ENCODE peak calls at places on chromosomes 7 and 10, in four cellular contexts. I, F, D and K are unnamed samples.

GRCh38 chr7:27107901-27108381 is 5.5 kb upstream of the HOXA2 start:
- DNase-seq in I (no peak), F (no peak), D (no peak), K (no peak)

GRCh38 chr7:106817098-106817497 is 48.0 kb upstream of the PIK3CG start:
- DNase-seq in I (no peak), F (no peak), D (no peak), K (no peak)

GRCh38 chr10:14507156-14507555 is 176.4 kb upstream of the FRMD4A start:
- DNase-seq in I (no peak), F (no peak), D (no peak), K (no peak)

GRCh38 chr10:51685768-51686167 is 13.6 kb downstream of the CSTF2T start:
- DNase-seq in I (no peak), F (peak; percentile 47), D (peak; percentile 38), K (no peak)

GRCh38 chr10:111299037-111299436 is 222.2 kb downstream of the ADRA2A start:
- DNase-seq in I (no peak), F (no peak), D (no peak), K (no peak)

GRCh38 chr7:42340462-42340861 is 103.5 kb upstream of the GLI3 start:
- DNase-seq in I (no peak), F (no peak), D (no peak), K (no peak)

GRCh38 chr10:100345570-100346330 is 1.3 kb upstream of the SCD start:
- DNase-seq in I (no peak), F (no peak), D (peak; percentile 52), K (no peak)

GRCh38 chr7:125390866-125391265 is 461.2 kb upstream of the POT1 start:
- DNase-seq in I (no peak), F (no peak), D (no peak), K (no peak)

GRCh38 chr7:7719235-7719634 is 828 bp upstream of the RPA3 start:
- DNase-seq in I (no peak), F (peak; percentile 51), D (peak; percentile 91), K (no peak)

GRCh38 chr7:28625446-28625845 is 213.1 kb downstream of the CREB5 start:
- DNase-seq in I (no peak), F (no peak), D (peak; percentile 15), K (no peak)

GRCh38 chr10:22230331-22230833 is 12.6 kb upstream of the EBLN1 start:
- DNase-seq in I (no peak), F (peak; percentile 11), D (peak; percentile 28), K (no peak)

GRCh38 chr10:31745612-31746376 is 182.8 kb downstream of the ARHGAP12 start:
- DNase-seq in I (no peak), F (no peak), D (peak; percentile 92), K (no peak)

GRCh38 chr7:104971290-104972071 is 42.5 kb upstream of the KMT2E start:
- DNase-seq in I (no peak), F (no peak), D (peak; percentile 66), K (no peak)

GRCh38 chr7:124208173-124208572 is 175.3 kb upstream of the TMEM229A start:
- DNase-seq in I (no peak), F (no peak), D (no peak), K (no peak)

GRCh38 chr10:77328272-77328816 is 309.3 kb downstream of the KCNMA1 start:
- DNase-seq in I (peak; percentile 77), F (peak; percentile 72), D (peak; percentile 13), K (no peak)

GRCh38 chr10:73076361-73077183 is 20.1 kb downstream of the P4HA1 start:
- DNase-seq in I (no peak), F (no peak), D (peak; percentile 92), K (no peak)

GRCh38 chr7:93055543-93056107 is 62.2 kb downstream of the SAMD9 start:
- DNase-seq in I (no peak), F (no peak), D (peak; percentile 47), K (no peak)

GRCh38 chr10:13815766-13816165 is 229.0 kb downstream of the PRPF18 start:
- DNase-seq in I (no peak), F (no peak), D (peak; percentile 49), K (no peak)

GRCh38 chr7:3267928-3268690 is 32.9 kb upstream of the SDK1 start:
- DNase-seq in I (no peak), F (no peak), D (no peak), K (no peak)

GRCh38 chr7:108836246-108836645 is 266.6 kb downstream of the DNAJB9 start:
- DNase-seq in I (no peak), F (no peak), D (no peak), K (no peak)

GRCh38 chr10:28644647-28645046 is 32.7 kb upstream of the BAMBI start:
- DNase-seq in I (no peak), F (no peak), D (no peak), K (no peak)

GRCh38 chr7:1460757-1461639 is 1.7 kb upstream of the MICALL2 start:
- DNase-seq in I (no peak), F (peak; percentile 69), D (peak; percentile 73), K (peak; percentile 25)

GRCh38 chr7:100914879-100915442 is 19.3 kb upstream of the ACHE start:
- DNase-seq in I (no peak), F (no peak), D (no peak), K (no peak)

GRCh38 chr7:20778063-20778721 is 8.5 kb downstream of the SP8 start:
- DNase-seq in I (peak; percentile 91), F (peak; percentile 79), D (no peak), K (peak; percentile 66)

GRCh38 chr10:28012990-28013389 is 14.1 kb upstream of the ODAD2 start:
- DNase-seq in I (no peak), F (no peak), D (no peak), K (no peak)

GRCh38 chr10:109633846-109634245 is 289.5 kb downstream of the XPNPEP1 start:
- DNase-seq in I (no peak), F (no peak), D (no peak), K (no peak)

DNA sequence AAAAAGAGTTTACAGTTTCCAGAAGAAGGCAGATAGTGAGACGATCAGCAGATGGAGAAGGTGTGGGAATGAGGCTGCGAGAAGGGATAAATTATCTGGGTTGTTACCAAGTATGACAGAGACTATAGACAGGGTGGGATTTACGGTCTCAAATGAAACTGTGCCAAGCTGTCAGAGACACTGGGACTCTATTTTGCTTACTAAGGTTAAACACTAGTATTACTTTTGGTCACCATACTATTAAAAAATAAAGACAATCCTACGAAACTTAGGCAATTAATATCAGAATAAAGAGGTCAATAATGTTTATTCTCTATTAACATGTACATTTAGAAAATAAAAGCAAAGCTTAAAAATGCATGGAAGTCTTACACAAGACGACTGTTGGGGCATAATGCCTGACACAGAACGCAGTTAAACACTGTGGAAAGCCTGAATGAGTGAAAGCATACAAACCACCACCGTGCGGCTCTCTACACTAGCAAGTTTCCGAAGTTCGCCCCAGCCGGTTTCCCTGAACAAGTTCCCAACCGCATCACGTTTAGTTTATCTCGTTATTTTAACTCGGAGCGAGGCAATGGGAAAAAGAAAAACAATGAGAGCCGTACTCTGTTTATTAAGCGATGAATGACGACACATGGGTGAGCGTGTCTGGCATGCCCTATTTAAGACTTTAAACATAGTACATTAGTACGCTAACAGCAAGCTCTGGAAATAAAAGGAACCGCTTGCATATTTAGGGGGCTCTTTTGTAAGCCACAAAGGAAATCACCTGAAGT is 911 bp upstream of the CC2D2B start:
- DNase-seq in I (peak; percentile 56), F (peak; percentile 18), D (peak; percentile 63), K (peak; percentile 51)
- TF ChIP-seq CTCF in I (peak; percentile 34), F (no peak), D (peak; percentile 42), K (no peak)

DNA sequence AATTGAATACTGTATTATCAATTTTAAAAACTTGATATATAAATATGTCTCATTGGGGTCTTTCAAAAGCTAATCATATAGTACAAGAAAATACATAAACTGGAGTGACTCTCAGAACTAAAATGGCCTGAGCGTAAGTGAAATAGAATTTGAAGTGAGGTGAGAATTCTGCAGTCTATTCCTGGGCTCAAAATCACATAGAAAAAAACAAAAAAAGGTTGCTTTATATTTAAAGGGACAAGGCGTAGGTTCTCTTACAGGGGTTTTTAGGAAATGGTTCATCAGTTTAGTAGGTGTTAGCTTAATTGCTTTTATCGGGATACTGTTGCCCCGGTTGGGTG is 36.7 kb upstream of the PRSS1 start:
- DNase-seq in I (no peak), F (no peak), D (no peak), K (no peak)
- TF ChIP-seq CTCF in I (no peak), F (peak; percentile 4), D (no peak), K (no peak)

GRCh38 chr7:131147604-131148003 is 180.1 kb upstream of the MKLN1 start:
- DNase-seq in I (no peak), F (no peak), D (no peak), K (no peak)
- TF ChIP-seq CTCF in I (no peak), F (no peak), D (no peak), K (no peak)

GRCh38 chr10:43046288-43046991 is 30.4 kb upstream of the RET start:
- DNase-seq in I (no peak), F (no peak), D (no peak), K (peak; percentile 22)
- TF ChIP-seq CTCF in I (no peak), F (no peak), D (no peak), K (no peak)

DNA sequence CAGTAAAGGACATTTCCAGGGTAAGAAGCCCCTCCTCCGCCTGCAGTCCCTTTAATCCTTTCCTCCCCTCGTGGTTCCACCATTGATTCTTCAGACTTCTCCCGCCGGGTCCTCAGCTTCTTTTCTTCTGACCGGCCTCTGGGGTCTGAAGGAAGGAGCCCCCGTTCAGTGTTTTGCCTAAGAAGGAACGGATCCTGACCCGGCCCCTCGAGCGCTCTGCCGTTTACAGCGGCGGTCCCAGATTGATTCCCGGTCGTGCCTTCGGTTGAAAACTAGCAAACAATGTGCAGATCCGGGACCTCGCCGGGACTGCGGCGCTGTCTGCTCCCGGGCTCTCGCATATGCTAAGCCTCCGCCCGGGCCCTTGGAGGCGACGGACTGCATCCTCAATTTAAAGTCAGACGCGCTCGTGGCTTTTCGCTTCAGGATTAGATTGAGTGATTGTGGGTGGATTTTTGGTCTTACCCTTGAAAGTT is 504 bp downstream of the DBF4 start:
- DNase-seq in I (no peak), F (peak; percentile 41), D (peak; percentile 55), K (peak; percentile 70)
- TF ChIP-seq CTCF in I (no peak), F (no peak), D (no peak), K (no peak)